ENCODE peak calls at places on chromosomes 11 and 22, in ten cellular contexts. E is tibial artery; D is non-pigmented ciliary epithelial cell; G is NCI-H1436; C is stimulated activated CD4-positive, alpha-beta T cell treated with anti-CD3 and anti-CD28 coated beads, Interleukin-15, amount 100 ng/mL, for 48 hours; S is GOT3; Q is esophagus squamous epithelium; W is NCI-H1105 treated with DMSO at 0.1 percent for 48 hours; V is NAMALWA; M is MM.1S. X is an unnamed sample.

GRCh38 chr11:118417801-118418200 is 16.4 kb downstream of the ATP5MG start:
- DNase-seq in E (no peak), D (no peak), G (no peak), C (no peak), S (no peak), Q (no peak), W (no peak), V (no peak), M (no peak), X (no peak)

GRCh38 chr11:103035656-103036434 is 56.1 kb downstream of the DCUN1D5 start:
- DNase-seq in E (no peak), D (peak), G (peak), C (peak), S (no peak), Q (no peak), W (peak), V (peak), M (peak), X (peak)

GRCh38 chr11:33801821-33802413 is 27.6 kb upstream of the FBXO3 start:
- DNase-seq in E (no peak), D (no peak), G (no peak), C (no peak), S (no peak), Q (no peak), W (peak), V (no peak), M (no peak), X (no peak)

GRCh38 chr11:115391162-115391561 is 113.1 kb downstream of the CADM1 start:
- DNase-seq in E (no peak), D (no peak), G (no peak), C (no peak), S (no peak), Q (no peak), W (no peak), V (no peak), M (no peak), X (no peak)

GRCh38 chr11:69516526-69516925 is 35.1 kb downstream of the LINC01488 start:
- DNase-seq in E (no peak), D (no peak), G (no peak), C (no peak), S (no peak), Q (no peak), W (no peak), V (no peak), M (no peak), X (no peak)

GRCh38 chr11:96001037-96001436 is 77.1 kb upstream of the MTMR2 start:
- DNase-seq in E (peak), D (no peak), G (no peak), C (no peak), S (peak), Q (no peak), W (no peak), V (no peak), M (no peak), X (peak)

GRCh38 chr11:125874556-125875124 is 12.8 kb upstream of the HYLS1 start:
- DNase-seq in E (peak), D (no peak), G (peak), C (peak), S (no peak), Q (no peak), W (peak), V (peak), M (peak), X (peak)

GRCh38 chr11:122863704-122864326 is 18.7 kb upstream of the JHY start:
- DNase-seq in E (peak), D (no peak), G (peak), C (peak), S (no peak), Q (no peak), W (peak), V (peak), M (peak), X (peak)

GRCh38 chr11:35914824-35915223 is 29.0 kb upstream of the LDLRAD3 start:
- DNase-seq in E (no peak), D (no peak), G (no peak), C (no peak), S (no peak), Q (no peak), W (no peak), V (no peak), M (no peak), X (no peak)

GRCh38 chr22:32693102-32693501 is 108.4 kb upstream of the TIMP3 start:
- DNase-seq in E (no peak), D (peak), G (no peak), C (no peak), S (no peak), Q (no peak), W (no peak), V (no peak), M (no peak), X (no peak)